ENCODE peak calls at places on chromosome 5, in ten cellular contexts. One of them, this sample, is unnamed. For H3K36me3, the result is how much of the 10 kb centered on the place peaks cover.

GRCh38 chr5:9515451-9515850 is 30.4 kb downstream of the SEMA5A start:
- DNase-seq in aorta: no peak
- DNase-seq in HCT116: no peak
- DNase-seq in ovary: no peak
- DNase-seq in stomach: no peak
- DNase-seq in MM.1S: no peak
- DNase-seq in spleen: no peak
- DNase-seq in SJSA1: no peak
- DNase-seq in HAP-1: no peak
- DNase-seq in naive thymus-derived CD4-positive, alpha-beta T cell: no peak
- DNase-seq in this sample: no peak

GRCh38 chr5:127757576-127757975 is 54.4 kb downstream of the CCDC192 start:
- DNase-seq in MM.1S: no peak
- DNase-seq in spleen: no peak
- DNase-seq in HAP-1: peak
- DNase-seq in aorta: no peak
- DNase-seq in SJSA1: peak
- DNase-seq in naive thymus-derived CD4-positive, alpha-beta T cell: no peak
- DNase-seq in ovary: no peak
- DNase-seq in stomach: peak
- DNase-seq in HCT116: peak
- DNase-seq in this sample: no peak

GRCh38 chr5:139747583-139748504 is 47.8 kb upstream of the PSD2 start:
- DNase-seq in SJSA1: no peak
- DNase-seq in ovary: peak
- DNase-seq in HCT116: no peak
- DNase-seq in naive thymus-derived CD4-positive, alpha-beta T cell: peak
- DNase-seq in aorta: peak
- DNase-seq in spleen: peak
- DNase-seq in HAP-1: peak
- DNase-seq in MM.1S: no peak
- DNase-seq in stomach: peak
- DNase-seq in this sample: peak

GRCh38 chr5:67453526-67453925 is 256.9 kb upstream of the CD180 start:
- DNase-seq in SJSA1: no peak
- DNase-seq in MM.1S: no peak
- DNase-seq in spleen: no peak
- DNase-seq in naive thymus-derived CD4-positive, alpha-beta T cell: no peak
- DNase-seq in HAP-1: no peak
- DNase-seq in aorta: no peak
- DNase-seq in HCT116: no peak
- DNase-seq in ovary: no peak
- DNase-seq in stomach: no peak
- DNase-seq in this sample: no peak

GRCh38 chr5:180344393-180344999 is 8.6 kb downstream of the GFPT2 start:
- DNase-seq in spleen: peak
- DNase-seq in HAP-1: no peak
- DNase-seq in stomach: no peak
- DNase-seq in SJSA1: no peak
- DNase-seq in MM.1S: no peak
- DNase-seq in naive thymus-derived CD4-positive, alpha-beta T cell: no peak
- DNase-seq in ovary: no peak
- DNase-seq in aorta: peak
- DNase-seq in HCT116: no peak
- DNase-seq in this sample: no peak

GRCh38 chr5:57653636-57654290 is 171.2 kb upstream of the ACTBL2 start:
- DNase-seq in stomach: no peak
- DNase-seq in MM.1S: no peak
- DNase-seq in HAP-1: no peak
- DNase-seq in SJSA1: no peak
- DNase-seq in naive thymus-derived CD4-positive, alpha-beta T cell: no peak
- DNase-seq in HCT116: no peak
- DNase-seq in ovary: no peak
- DNase-seq in spleen: no peak
- DNase-seq in aorta: no peak
- DNase-seq in this sample: no peak

GRCh38 chr5:26889810-26890209 is 148.6 kb downstream of the CDH9 start:
- DNase-seq in MM.1S: peak
- DNase-seq in stomach: no peak
- DNase-seq in naive thymus-derived CD4-positive, alpha-beta T cell: no peak
- DNase-seq in HCT116: no peak
- DNase-seq in ovary: no peak
- DNase-seq in aorta: no peak
- DNase-seq in spleen: no peak
- DNase-seq in HAP-1: no peak
- DNase-seq in SJSA1: no peak
- DNase-seq in this sample: no peak

GRCh38 chr5:136631176-136631575 is 265.8 kb upstream of the TRPC7 start:
- DNase-seq in SJSA1: no peak
- DNase-seq in HAP-1: no peak
- DNase-seq in stomach: no peak
- DNase-seq in spleen: no peak
- DNase-seq in HCT116: no peak
- DNase-seq in naive thymus-derived CD4-positive, alpha-beta T cell: no peak
- DNase-seq in ovary: no peak
- DNase-seq in MM.1S: no peak
- DNase-seq in aorta: no peak
- DNase-seq in this sample: no peak

GRCh38 chr5:179405426-179406030 is 60.3 kb upstream of the ADAMTS2 start:
- DNase-seq in naive thymus-derived CD4-positive, alpha-beta T cell: no peak
- DNase-seq in ovary: no peak
- DNase-seq in aorta: no peak
- DNase-seq in MM.1S: no peak
- DNase-seq in stomach: no peak
- DNase-seq in spleen: no peak
- DNase-seq in HCT116: no peak
- DNase-seq in SJSA1: peak
- DNase-seq in HAP-1: no peak
- DNase-seq in this sample: no peak

GRCh38 chr5:9924614-9925013 is 294.5 kb upstream of the TAS2R1 start:
- DNase-seq in ovary: no peak
- DNase-seq in spleen: no peak
- DNase-seq in SJSA1: peak
- DNase-seq in HCT116: peak
- DNase-seq in MM.1S: peak
- DNase-seq in HAP-1: no peak
- DNase-seq in aorta: no peak
- DNase-seq in naive thymus-derived CD4-positive, alpha-beta T cell: no peak
- DNase-seq in stomach: no peak
- DNase-seq in this sample: no peak

GRCh38 chr5:108366500-108366899 is 15.4 kb downstream of the FBXL17 start:
- DNase-seq in MM.1S: no peak
- DNase-seq in spleen: no peak
- DNase-seq in SJSA1: no peak
- DNase-seq in HCT116: no peak
- DNase-seq in HAP-1: no peak
- DNase-seq in naive thymus-derived CD4-positive, alpha-beta T cell: no peak
- DNase-seq in ovary: no peak
- DNase-seq in aorta: no peak
- DNase-seq in stomach: no peak
- DNase-seq in this sample: no peak

DNA sequence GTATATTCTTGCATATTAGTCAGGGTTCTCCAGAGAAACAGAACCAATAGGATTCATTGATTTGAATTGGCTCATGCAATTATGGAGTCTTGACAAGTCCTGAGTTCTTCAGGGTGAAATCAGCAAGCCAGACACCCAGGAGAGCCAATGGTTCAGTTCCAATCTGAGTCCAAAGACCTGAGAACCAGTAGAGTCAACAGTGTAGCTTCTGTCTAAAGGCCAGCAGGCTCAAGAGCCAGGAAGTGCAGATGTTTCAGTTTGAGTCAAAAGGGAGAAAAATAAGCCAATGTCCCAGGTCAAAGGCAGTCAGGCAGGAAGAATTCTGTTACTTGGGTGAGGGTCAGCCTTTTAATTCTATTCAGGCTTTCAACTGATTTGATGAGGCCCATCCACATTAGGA is 37.8 kb upstream of the ANKRD34B start:
- DNase-seq in HAP-1: no peak
- DNase-seq in spleen: no peak
- DNase-seq in MM.1S: peak
- DNase-seq in SJSA1: no peak
- DNase-seq in ovary: no peak
- DNase-seq in HCT116: no peak
- DNase-seq in aorta: no peak
- DNase-seq in stomach: no peak
- DNase-seq in naive thymus-derived CD4-positive, alpha-beta T cell: no peak
- DNase-seq in this sample: no peak
- H3K36me3 ChIP-seq in HAP-1: under half
- H3K36me3 ChIP-seq in spleen: under half
- H3K36me3 ChIP-seq in MM.1S: under half
- H3K36me3 ChIP-seq in SJSA1: under half
- H3K36me3 ChIP-seq in ovary: under half
- H3K36me3 ChIP-seq in HCT116: under half
- H3K36me3 ChIP-seq in aorta: under half
- H3K36me3 ChIP-seq in stomach: under half
- H3K36me3 ChIP-seq in naive thymus-derived CD4-positive, alpha-beta T cell: under half
- H3K36me3 ChIP-seq in this sample: under half

GRCh38 chr5:154764967-154765366 is 9.8 kb downstream of the LARP1 start:
- DNase-seq in HCT116: no peak
- DNase-seq in SJSA1: no peak
- DNase-seq in aorta: no peak
- DNase-seq in spleen: no peak
- DNase-seq in ovary: no peak
- DNase-seq in stomach: no peak
- DNase-seq in MM.1S: no peak
- DNase-seq in HAP-1: no peak
- DNase-seq in naive thymus-derived CD4-positive, alpha-beta T cell: no peak
- DNase-seq in this sample: no peak

GRCh38 chr5:154762261-154762660 is 7.1 kb downstream of the LARP1 start:
- DNase-seq in HCT116: no peak
- DNase-seq in SJSA1: no peak
- DNase-seq in HAP-1: no peak
- DNase-seq in aorta: no peak
- DNase-seq in spleen: no peak
- DNase-seq in naive thymus-derived CD4-positive, alpha-beta T cell: no peak
- DNase-seq in MM.1S: no peak
- DNase-seq in ovary: no peak
- DNase-seq in stomach: no peak
- DNase-seq in this sample: no peak

GRCh38 chr5:154765396-154765925 is 10.3 kb downstream of the LARP1 start:
- DNase-seq in MM.1S: no peak
- DNase-seq in stomach: no peak
- DNase-seq in HAP-1: no peak
- DNase-seq in HCT116: no peak
- DNase-seq in SJSA1: no peak
- DNase-seq in naive thymus-derived CD4-positive, alpha-beta T cell: no peak
- DNase-seq in aorta: no peak
- DNase-seq in spleen: no peak
- DNase-seq in ovary: no peak
- DNase-seq in this sample: no peak

GRCh38 chr5:154761062-154761740 is 6.0 kb downstream of the LARP1 start:
- DNase-seq in MM.1S: peak
- DNase-seq in spleen: no peak
- DNase-seq in naive thymus-derived CD4-positive, alpha-beta T cell: peak
- DNase-seq in SJSA1: no peak
- DNase-seq in HAP-1: no peak
- DNase-seq in HCT116: no peak
- DNase-seq in ovary: no peak
- DNase-seq in stomach: no peak
- DNase-seq in aorta: no peak
- DNase-seq in this sample: peak

GRCh38 chr5:154762700-154763099 is 7.5 kb downstream of the LARP1 start:
- DNase-seq in SJSA1: no peak
- DNase-seq in naive thymus-derived CD4-positive, alpha-beta T cell: no peak
- DNase-seq in stomach: no peak
- DNase-seq in ovary: no peak
- DNase-seq in HCT116: no peak
- DNase-seq in HAP-1: no peak
- DNase-seq in aorta: no peak
- DNase-seq in MM.1S: no peak
- DNase-seq in spleen: no peak
- DNase-seq in this sample: no peak
- H3K36me3 ChIP-seq in SJSA1: under half
- H3K36me3 ChIP-seq in naive thymus-derived CD4-positive, alpha-beta T cell: under half
- H3K36me3 ChIP-seq in stomach: under half
- H3K36me3 ChIP-seq in ovary: under half
- H3K36me3 ChIP-seq in HCT116: under half
- H3K36me3 ChIP-seq in HAP-1: under half
- H3K36me3 ChIP-seq in aorta: under half
- H3K36me3 ChIP-seq in MM.1S: under half
- H3K36me3 ChIP-seq in spleen: under half
- H3K36me3 ChIP-seq in this sample: under half

GRCh38 chr5:112870976-112871375 is 9.9 kb downstream of the SRP19 start:
- DNase-seq in MM.1S: no peak
- DNase-seq in stomach: no peak
- DNase-seq in HAP-1: no peak
- DNase-seq in SJSA1: no peak
- DNase-seq in HCT116: no peak
- DNase-seq in spleen: no peak
- DNase-seq in ovary: no peak
- DNase-seq in aorta: no peak
- DNase-seq in naive thymus-derived CD4-positive, alpha-beta T cell: no peak
- DNase-seq in this sample: no peak
- H3K36me3 ChIP-seq in MM.1S: under half
- H3K36me3 ChIP-seq in stomach: half or more
- H3K36me3 ChIP-seq in HAP-1: under half
- H3K36me3 ChIP-seq in SJSA1: half or more
- H3K36me3 ChIP-seq in HCT116: under half
- H3K36me3 ChIP-seq in spleen: under half
- H3K36me3 ChIP-seq in ovary: under half
- H3K36me3 ChIP-seq in aorta: under half
- H3K36me3 ChIP-seq in naive thymus-derived CD4-positive, alpha-beta T cell: under half
- H3K36me3 ChIP-seq in this sample: under half

DNA sequence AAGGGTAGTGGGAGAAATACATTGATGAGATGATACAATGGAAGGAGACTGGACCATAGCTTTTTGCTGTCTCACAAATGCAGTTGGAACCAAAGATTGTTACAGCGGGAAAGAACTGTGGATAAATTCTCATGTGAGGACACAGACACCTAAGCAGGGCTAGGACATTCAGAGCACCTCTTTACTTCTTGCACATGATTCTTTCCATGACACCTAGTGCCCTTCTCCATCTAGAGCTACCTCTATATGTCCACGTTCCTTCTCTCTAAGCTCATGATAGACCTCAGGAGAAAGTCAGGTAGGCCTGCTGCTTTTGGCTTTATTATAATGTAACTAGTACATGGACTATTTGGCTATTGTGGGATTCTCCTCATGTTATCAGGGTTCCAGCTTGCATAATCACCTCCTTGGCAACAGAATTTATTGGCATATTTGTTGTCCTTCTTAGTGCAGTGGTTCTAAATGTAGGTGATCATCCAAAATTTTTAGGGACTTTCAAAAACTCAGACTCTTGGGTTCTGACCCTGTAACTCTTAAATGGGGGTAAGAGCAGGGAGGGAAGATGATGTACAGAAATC is 27.2 kb downstream of the NR3C1 start:
- DNase-seq in HAP-1: no peak
- DNase-seq in MM.1S: no peak
- DNase-seq in ovary: no peak
- DNase-seq in spleen: no peak
- DNase-seq in stomach: no peak
- DNase-seq in SJSA1: no peak
- DNase-seq in aorta: no peak
- DNase-seq in HCT116: no peak
- DNase-seq in naive thymus-derived CD4-positive, alpha-beta T cell: no peak
- DNase-seq in this sample: no peak
- H3K36me3 ChIP-seq in HAP-1: under half
- H3K36me3 ChIP-seq in MM.1S: under half
- H3K36me3 ChIP-seq in ovary: under half
- H3K36me3 ChIP-seq in spleen: under half
- H3K36me3 ChIP-seq in stomach: under half
- H3K36me3 ChIP-seq in SJSA1: under half
- H3K36me3 ChIP-seq in aorta: under half
- H3K36me3 ChIP-seq in HCT116: under half
- H3K36me3 ChIP-seq in naive thymus-derived CD4-positive, alpha-beta T cell: under half
- H3K36me3 ChIP-seq in this sample: under half